ENCODE peak calls at places on chromosomes 2 and 18, in five cellular contexts. U is CD8-positive, alpha-beta memory T cell; P is GOT3; F is G401; I is stimulated activated CD4-positive, alpha-beta T cell treated with anti-CD3 and anti-CD28 coated beads, Interleukin-2, amount 100 ng/mL, for 4 hours. H is an unnamed sample.

GRCh38 chr18:13107074-13107473 is 111.5 kb upstream of the LDLRAD4 start:
- DNase-seq in P (no peak), I (no peak), U (no peak), F (no peak), H (no peak)

GRCh38 chr2:94776036-94776435 is 95.2 kb upstream of the TEKT4 start:
- DNase-seq in F (no peak), P (no peak), I (no peak), U (no peak), H (no peak)

GRCh38 chr2:102099536-102100293 is 42.8 kb upstream of the IL1R1 start:
- DNase-seq in F (no peak), I (no peak), P (no peak), U (no peak), H (no peak)

GRCh38 chr2:168884990-168885389 is 5.2 kb downstream of the SPC25 start:
- DNase-seq in P (no peak), F (no peak), I (no peak), U (no peak), H (no peak)

GRCh38 chr2:43714164-43714563 is 37.9 kb upstream of the C1GALT1C1L start:
- DNase-seq in U (no peak), I (no peak), P (no peak), F (no peak), H (no peak)

GRCh38 chr18:1488957-1489356 is 584.3 kb downstream of the ADCYAP1 start:
- DNase-seq in I (no peak), U (no peak), F (peak; percentile 32), P (no peak), H (no peak)

GRCh38 chr2:168583710-168584521 is 127.8 kb downstream of the CERS6 start:
- DNase-seq in I (no peak), P (no peak), U (no peak), F (peak; percentile 53), H (no peak)

GRCh38 chr18:23337599-23338444 is 115.3 kb upstream of the RIOK3 start:
- DNase-seq in U (no peak), I (no peak), F (no peak), P (no peak), H (no peak)

GRCh38 chr18:9792565-9793226 is 84.6 kb downstream of the RAB31 start:
- DNase-seq in F (no peak), P (no peak), U (no peak), I (no peak), H (peak; percentile 5)

GRCh38 chr2:30915485-30915884 is 108.2 kb upstream of the CAPN13 start:
- DNase-seq in U (no peak), I (no peak), P (no peak), F (peak; percentile 8), H (no peak)

GRCh38 chr2:134466141-134466540 is 212.3 kb downstream of the MGAT5 start:
- DNase-seq in I (no peak), P (no peak), U (peak; percentile 7), F (peak; percentile 89), H (no peak)

GRCh38 chr2:176130153-176130916 is 830 bp downstream of the HOXD8 start:
- DNase-seq in I (no peak), P (no peak), U (peak; percentile 30), F (no peak), H (no peak)

GRCh38 chr2:126448611-126449010 is 207.3 kb upstream of the GYPC start:
- DNase-seq in U (no peak), P (no peak), I (no peak), F (no peak), H (no peak)

GRCh38 chr2:239937866-239938640 is 87.1 kb downstream of the NDUFA10 start:
- DNase-seq in U (no peak), I (no peak), P (no peak), F (no peak), H (no peak)

GRCh38 chr2:74860521-74860920 is 26.6 kb downstream of the HK2 start:
- DNase-seq in F (no peak), U (no peak), I (no peak), P (no peak), H (no peak)

GRCh38 chr18:12839526-12840196 is 44.4 kb downstream of the PTPN2 start:
- DNase-seq in F (no peak), U (peak; percentile 19), I (peak; percentile 53), P (no peak), H (peak; percentile 40)

GRCh38 chr2:176774768-176775453 is 437.7 kb upstream of the HNRNPA3 start:
- DNase-seq in U (no peak), I (no peak), F (no peak), P (no peak), H (no peak)

GRCh38 chr2:180411631-180412030 is 404.5 kb upstream of the CWC22 start:
- DNase-seq in U (no peak), I (no peak), F (no peak), P (no peak), H (no peak)

GRCh38 chr18:34957119-34957863 is 83.9 kb upstream of the MAPRE2 start:
- DNase-seq in F (no peak), I (no peak), U (no peak), P (no peak), H (no peak)